ENCODE peak calls at places on chromosomes 11 and 22, in four cellular contexts. F is brain microvascular endothelial cell, A is spleen, U is omental fat pad. S is an unnamed sample.

GRCh38 chr11:45869551-45869950 is 15.9 kb upstream of the MAPK8IP1 start:
- DNase-seq in A (no peak), F (no peak), U (no peak), S (no peak)

GRCh38 chr11:19714093-19714386 is 1.4 kb downstream of the NAV2 start:
- DNase-seq in A (no peak), F (peak), U (no peak), S (no peak)

GRCh38 chr11:123561046-123561781 is 93.2 kb downstream of the SCN3B start:
- DNase-seq in A (no peak), U (no peak), F (peak), S (peak)

GRCh38 chr11:57641426-57641825 is 8.3 kb downstream of the YPEL4 start:
- DNase-seq in A (no peak), F (peak), U (no peak), S (no peak)

GRCh38 chr11:23903044-23903704 is 593.7 kb upstream of the LUZP2 start:
- DNase-seq in F (peak), A (no peak), U (no peak), S (no peak)

GRCh38 chr11:33869511-33870422 is 22.1 kb downstream of the LMO2 start:
- DNase-seq in A (peak), F (no peak), U (no peak), S (peak)

GRCh38 chr11:118634435-118635236 is 27.2 kb downstream of the PHLDB1 start:
- DNase-seq in F (no peak), A (no peak), U (no peak), S (no peak)

GRCh38 chr11:534592-535518 is 521 bp downstream of the HRAS start:
- DNase-seq in U (no peak), A (peak), F (no peak), S (peak)

GRCh38 chr11:26027887-26028286 is 304.0 kb upstream of the ANO3 start:
- DNase-seq in A (no peak), U (no peak), F (no peak), S (no peak)

GRCh38 chr11:3153291-3153861 is 11.7 kb downstream of the OSBPL5 start:
- DNase-seq in A (peak), F (peak), U (no peak), S (no peak)

GRCh38 chr11:28490763-28491382 is 382.7 kb downstream of the METTL15 start:
- DNase-seq in U (no peak), F (no peak), A (no peak), S (no peak)

GRCh38 chr11:129317564-129317963 is 58.1 kb upstream of the BARX2 start:
- DNase-seq in A (no peak), U (no peak), F (no peak), S (no peak)

GRCh38 chr11:31325162-31325561 is 44.4 kb downstream of the DCDC1 start:
- DNase-seq in U (no peak), A (no peak), F (peak), S (no peak)

GRCh38 chr11:119723952-119724325 is 5.1 kb downstream of the NECTIN1 start:
- DNase-seq in U (no peak), F (no peak), A (no peak), S (no peak)

GRCh38 chr11:111871693-111872161 is 346 bp upstream of the ALG9 start:
- DNase-seq in A (no peak), U (no peak), F (no peak), S (no peak)

GRCh38 chr11:882593-882992 is 28.0 kb downstream of the CHID1 start:
- DNase-seq in U (no peak), F (no peak), A (no peak), S (no peak)

GRCh38 chr11:18934195-18934808 is 4.9 kb downstream of the MRGPRX1 start:
- DNase-seq in U (no peak), F (no peak), A (no peak), S (no peak)

GRCh38 chr22:42353883-42354727 is 78.1 kb downstream of the NFAM1 start:
- DNase-seq in U (no peak), F (no peak), A (no peak), S (peak)

GRCh38 chr22:21942407-21942895 is 10.2 kb downstream of the PPM1F start:
- DNase-seq in A (peak), F (peak), U (no peak), S (no peak)

GRCh38 chr11:74018331-74019005 is 9.6 kb upstream of the UCP3 start:
- DNase-seq in U (peak), A (no peak), F (peak), S (no peak)

GRCh38 chr11:65435981-65436411 is 13.4 kb downstream of the NEAT1 start:
- DNase-seq in F (peak), A (peak), U (peak), S (no peak)

GRCh38 chr11:8408151-8408930 is 144.7 kb upstream of the LMO1 start:
- DNase-seq in A (no peak), F (no peak), U (no peak), S (no peak)

GRCh38 chr22:33811686-33812085 is 108.6 kb downstream of the LARGE1 start:
- DNase-seq in U (no peak), A (no peak), F (peak), S (peak)

GRCh38 chr22:45425101-45425500 is 11.6 kb downstream of the RIBC2 start:
- DNase-seq in U (no peak), F (peak), A (peak), S (no peak)

GRCh38 chr22:40463017-40463631 is 92.7 kb downstream of the SGSM3 start:
- DNase-seq in A (peak), U (no peak), F (no peak), S (no peak)

GRCh38 chr11:128749986-128750385 is 56.1 kb downstream of the FLI1 start:
- DNase-seq in U (no peak), A (no peak), F (no peak), S (no peak)

GRCh38 chr11:62652156-62653006 is 721 bp downstream of the INTS5 start:
- DNase-seq in F (no peak), A (peak), U (no peak), S (no peak)

GRCh38 chr11:15926071-15926470 is 430.3 kb downstream of the SOX6 start:
- DNase-seq in U (no peak), F (no peak), A (no peak), S (no peak)

GRCh38 chr11:120147094-120147949 is 9.4 kb upstream of the TRIM29 start:
- DNase-seq in A (no peak), F (no peak), U (no peak), S (no peak)

GRCh38 chr11:6571434-6572008 is 31.9 kb downstream of the RRP8 start:
- DNase-seq in F (no peak), U (no peak), A (no peak), S (no peak)

GRCh38 chr11:22456993-22457748 is 119.0 kb downstream of the SLC17A6 start:
- DNase-seq in F (no peak), A (no peak), U (no peak), S (no peak)

GRCh38 chr11:15053201-15053685 is 20.1 kb upstream of the CALCB start:
- DNase-seq in A (no peak), U (no peak), F (no peak), S (no peak)

GRCh38 chr11:79160786-79161403 is 279.9 kb downstream of the TENM4 start:
- DNase-seq in U (no peak), A (no peak), F (no peak), S (no peak)

GRCh38 chr11:10641314-10642206 is 52.0 kb downstream of the IRAG1 start:
- DNase-seq in U (no peak), A (no peak), F (no peak), S (no peak)

GRCh38 chr11:69996451-69996850 is 81.7 kb upstream of the ANO1 start:
- DNase-seq in A (no peak), F (no peak), U (no peak), S (no peak)

GRCh38 chr22:25754527-25755202 is 12.7 kb downstream of the MYO18B start:
- DNase-seq in F (peak), U (no peak), A (no peak), S (no peak)

GRCh38 chr22:47325249-47325648 is 562.8 kb downstream of the TBC1D22A start:
- DNase-seq in A (no peak), U (no peak), F (no peak), S (no peak)

GRCh38 chr11:121889931-121890330 is 226.1 kb downstream of the BLID start:
- DNase-seq in F (no peak), U (no peak), A (no peak), S (no peak)

S was measured in WERI-Rb-1.